ENCODE peak calls at places on chromosomes 5 and 9, in five cellular contexts. One of them, this sample, is unnamed. For H3K9me3, the result is how much of the 10 kb centered on the place peaks cover.

GRCh38 chr5:165919196-165919595 is 2372.2 kb upstream of the WWC1 start:
- DNase-seq in suprapubic skin: no peak
- DNase-seq in right atrium auricular region: no peak
- DNase-seq in hepatocyte: no peak
- DNase-seq in tibial artery: no peak
- DNase-seq in this sample: no peak

GRCh38 chr5:65695162-65695755 is 26.6 kb downstream of the SGTB start:
- DNase-seq in hepatocyte: no peak
- DNase-seq in suprapubic skin: no peak
- DNase-seq in tibial artery: no peak
- DNase-seq in right atrium auricular region: no peak
- DNase-seq in this sample: no peak

GRCh38 chr5:169424956-169425318 is 124.0 kb upstream of the SLIT3 start:
- DNase-seq in right atrium auricular region: no peak
- DNase-seq in suprapubic skin: no peak
- DNase-seq in hepatocyte: no peak
- DNase-seq in tibial artery: no peak
- DNase-seq in this sample: no peak

GRCh38 chr5:148403344-148403743 is 19.6 kb downstream of the FBXO38 start:
- DNase-seq in suprapubic skin: no peak
- DNase-seq in tibial artery: no peak
- DNase-seq in right atrium auricular region: no peak
- DNase-seq in hepatocyte: no peak
- DNase-seq in this sample: no peak

GRCh38 chr9:110714314-110714713 is 45.7 kb downstream of the MUSK start:
- DNase-seq in right atrium auricular region: no peak
- DNase-seq in hepatocyte: peak
- DNase-seq in suprapubic skin: no peak
- DNase-seq in tibial artery: no peak
- DNase-seq in this sample: peak

GRCh38 chr9:18037981-18038380 is 436.0 kb upstream of the ADAMTSL1 start:
- DNase-seq in tibial artery: no peak
- DNase-seq in hepatocyte: no peak
- DNase-seq in right atrium auricular region: no peak
- DNase-seq in suprapubic skin: no peak
- DNase-seq in this sample: no peak

GRCh38 chr5:165370772-165371171 is 1865.4 kb downstream of the MAT2B start:
- DNase-seq in tibial artery: no peak
- DNase-seq in suprapubic skin: no peak
- DNase-seq in hepatocyte: no peak
- DNase-seq in right atrium auricular region: no peak
- DNase-seq in this sample: no peak

GRCh38 chr9:95620722-95621121 is 104.0 kb upstream of the PTCH1 start:
- DNase-seq in suprapubic skin: peak
- DNase-seq in tibial artery: no peak
- DNase-seq in hepatocyte: no peak
- DNase-seq in right atrium auricular region: no peak
- DNase-seq in this sample: no peak

GRCh38 chr5:145941677-145942130 is 5.3 kb downstream of the SH3RF2 start:
- DNase-seq in right atrium auricular region: no peak
- DNase-seq in tibial artery: no peak
- DNase-seq in hepatocyte: no peak
- DNase-seq in suprapubic skin: no peak
- DNase-seq in this sample: no peak

GRCh38 chr5:30574761-30575160 is 618.7 kb upstream of the CDH6 start:
- DNase-seq in right atrium auricular region: no peak
- DNase-seq in suprapubic skin: no peak
- DNase-seq in hepatocyte: no peak
- DNase-seq in tibial artery: no peak
- DNase-seq in this sample: no peak

GRCh38 chr9:130579738-130580463 is 524 bp downstream of the FUBP3 start:
- DNase-seq in right atrium auricular region: no peak
- DNase-seq in suprapubic skin: peak
- DNase-seq in tibial artery: no peak
- DNase-seq in hepatocyte: no peak
- DNase-seq in this sample: peak

GRCh38 chr5:43362725-43363435 is 49.3 kb downstream of the CCL28 start:
- DNase-seq in hepatocyte: no peak
- DNase-seq in suprapubic skin: no peak
- DNase-seq in tibial artery: no peak
- DNase-seq in right atrium auricular region: no peak
- DNase-seq in this sample: no peak

GRCh38 chr9:120890415-120891254 is 13.6 kb upstream of the PHF19 start:
- DNase-seq in right atrium auricular region: no peak
- DNase-seq in tibial artery: no peak
- DNase-seq in hepatocyte: no peak
- DNase-seq in suprapubic skin: no peak
- DNase-seq in this sample: no peak

GRCh38 chr5:80654054-80654390 is 430 bp upstream of the MSH3 start:
- DNase-seq in right atrium auricular region: no peak
- DNase-seq in tibial artery: no peak
- DNase-seq in suprapubic skin: no peak
- DNase-seq in hepatocyte: peak
- DNase-seq in this sample: peak

GRCh38 chr9:16062542-16063240 is 509.8 kb downstream of the CCDC171 start:
- DNase-seq in right atrium auricular region: no peak
- DNase-seq in hepatocyte: no peak
- DNase-seq in tibial artery: no peak
- DNase-seq in suprapubic skin: no peak
- DNase-seq in this sample: no peak

GRCh38 chr9:107484117-107484723 is 5.3 kb downstream of the KLF4 start:
- DNase-seq in right atrium auricular region: no peak
- DNase-seq in suprapubic skin: no peak
- DNase-seq in tibial artery: no peak
- DNase-seq in hepatocyte: peak
- DNase-seq in this sample: peak

GRCh38 chr9:23830949-23831730 is 5.1 kb upstream of the ELAVL2 start:
- DNase-seq in suprapubic skin: no peak
- DNase-seq in tibial artery: no peak
- DNase-seq in right atrium auricular region: no peak
- DNase-seq in hepatocyte: no peak
- DNase-seq in this sample: no peak

GRCh38 chr9:79257671-79258410 is 313.9 kb upstream of the TLE4 start:
- DNase-seq in right atrium auricular region: no peak
- DNase-seq in tibial artery: no peak
- DNase-seq in hepatocyte: no peak
- DNase-seq in suprapubic skin: no peak
- DNase-seq in this sample: no peak

GRCh38 chr9:135582541-135582940 is 21.0 kb downstream of the PAEP start:
- DNase-seq in suprapubic skin: no peak
- DNase-seq in tibial artery: no peak
- DNase-seq in hepatocyte: no peak
- DNase-seq in right atrium auricular region: peak
- DNase-seq in this sample: no peak

GRCh38 chr9:135332979-135333748 is 146.4 kb upstream of the PPP1R26 start:
- DNase-seq in suprapubic skin: no peak
- DNase-seq in hepatocyte: no peak
- DNase-seq in right atrium auricular region: no peak
- DNase-seq in tibial artery: no peak
- DNase-seq in this sample: no peak

GRCh38 chr5:78472469-78473106 is 112.2 kb downstream of the SCAMP1 start:
- DNase-seq in tibial artery: no peak
- DNase-seq in right atrium auricular region: no peak
- DNase-seq in hepatocyte: no peak
- DNase-seq in suprapubic skin: no peak
- DNase-seq in this sample: peak

GRCh38 chr5:79070002-79070567 is 518 bp downstream of the BHMT2 start:
- DNase-seq in right atrium auricular region: no peak
- DNase-seq in suprapubic skin: no peak
- DNase-seq in hepatocyte: no peak
- DNase-seq in tibial artery: peak
- DNase-seq in this sample: no peak

GRCh38 chr5:149902177-149902576 is 42.4 kb downstream of the PDE6A start:
- DNase-seq in tibial artery: no peak
- DNase-seq in hepatocyte: no peak
- DNase-seq in right atrium auricular region: no peak
- DNase-seq in suprapubic skin: no peak
- DNase-seq in this sample: peak
- TF ChIP-seq CTCF in tibial artery: no peak
- TF ChIP-seq CTCF in hepatocyte: peak
- TF ChIP-seq CTCF in right atrium auricular region: no peak
- TF ChIP-seq CTCF in suprapubic skin: no peak
- TF ChIP-seq CTCF in this sample: peak

GRCh38 chr5:107687404-107687803 is 16.7 kb upstream of the EFNA5 start:
- DNase-seq in suprapubic skin: no peak
- DNase-seq in hepatocyte: no peak
- DNase-seq in right atrium auricular region: no peak
- DNase-seq in tibial artery: no peak
- DNase-seq in this sample: no peak
- H3K9me3 ChIP-seq in suprapubic skin: under half
- H3K9me3 ChIP-seq in hepatocyte: under half
- H3K9me3 ChIP-seq in right atrium auricular region: under half
- H3K9me3 ChIP-seq in tibial artery: under half
- H3K9me3 ChIP-seq in this sample: under half

GRCh38 chr9:1052119-1052907 is 2.2 kb downstream of the DMRT2 start:
- DNase-seq in suprapubic skin: no peak
- DNase-seq in hepatocyte: no peak
- DNase-seq in tibial artery: no peak
- DNase-seq in right atrium auricular region: no peak
- DNase-seq in this sample: no peak
- TF ChIP-seq CTCF in suprapubic skin: no peak
- TF ChIP-seq CTCF in hepatocyte: no peak
- TF ChIP-seq CTCF in tibial artery: no peak
- TF ChIP-seq CTCF in right atrium auricular region: no peak
- TF ChIP-seq CTCF in this sample: no peak

GRCh38 chr5:2563046-2563445 is 188.4 kb downstream of the IRX2 start:
- DNase-seq in hepatocyte: no peak
- DNase-seq in right atrium auricular region: no peak
- DNase-seq in tibial artery: no peak
- DNase-seq in suprapubic skin: no peak
- DNase-seq in this sample: no peak
- H3K9me3 ChIP-seq in hepatocyte: under half
- H3K9me3 ChIP-seq in right atrium auricular region: under half
- H3K9me3 ChIP-seq in tibial artery: under half
- H3K9me3 ChIP-seq in suprapubic skin: under half
- H3K9me3 ChIP-seq in this sample: under half